ENCODE peak calls at places on chromosomes 4 and X, in five cellular contexts. One of them, this sample, is unnamed. For H3K4me1 and H3K36me3, the result is how much of the 10 kb centered on the place peaks cover.

GRCh38 chrX:85052207-85052606 is 48.5 kb downstream of the APOOL start:
- DNase-seq in mucosa of descending colon: no peak
- DNase-seq in lung: no peak
- DNase-seq in colonic mucosa: no peak
- DNase-seq in tibial artery: no peak
- DNase-seq in this sample: no peak

GRCh38 chr4:8188085-8188484 is 11.0 kb upstream of the SH3TC1 start:
- DNase-seq in mucosa of descending colon: no peak
- DNase-seq in lung: no peak
- DNase-seq in colonic mucosa: no peak
- DNase-seq in tibial artery: no peak
- DNase-seq in this sample: no peak

GRCh38 chr4:183394166-183394951 is 50.1 kb upstream of the CDKN2AIP start:
- DNase-seq in mucosa of descending colon: no peak
- DNase-seq in lung: no peak
- DNase-seq in colonic mucosa: no peak
- DNase-seq in tibial artery: no peak
- DNase-seq in this sample: no peak

GRCh38 chr4:184457530-184458249 is 16.7 kb downstream of the IRF2 start:
- DNase-seq in mucosa of descending colon: peak
- DNase-seq in lung: no peak
- DNase-seq in colonic mucosa: no peak
- DNase-seq in tibial artery: no peak
- DNase-seq in this sample: no peak

GRCh38 chrX:47351706-47352105 is 18.7 kb upstream of the ZNF157 start:
- DNase-seq in mucosa of descending colon: no peak
- DNase-seq in lung: no peak
- DNase-seq in colonic mucosa: no peak
- DNase-seq in tibial artery: no peak
- DNase-seq in this sample: no peak

GRCh38 chr4:137530176-137530575 is 2.1 kb downstream of the PCDH18 start:
- DNase-seq in mucosa of descending colon: no peak
- DNase-seq in lung: no peak
- DNase-seq in colonic mucosa: no peak
- DNase-seq in tibial artery: no peak
- DNase-seq in this sample: no peak

GRCh38 chr4:119728692-119729593 is 100.3 kb upstream of the PDE5A start:
- DNase-seq in mucosa of descending colon: no peak
- DNase-seq in lung: no peak
- DNase-seq in colonic mucosa: no peak
- DNase-seq in tibial artery: no peak
- DNase-seq in this sample: no peak

GRCh38 chrX:118974908-118975671 is 672 bp downstream of the LONRF3 start:
- DNase-seq in mucosa of descending colon: peak
- DNase-seq in lung: peak
- DNase-seq in colonic mucosa: peak
- DNase-seq in tibial artery: peak
- DNase-seq in this sample: peak

GRCh38 chr4:181502611-181503010 is 740.6 kb upstream of the TENM3 start:
- DNase-seq in mucosa of descending colon: no peak
- DNase-seq in lung: no peak
- DNase-seq in colonic mucosa: no peak
- DNase-seq in tibial artery: no peak
- DNase-seq in this sample: no peak

GRCh38 chrX:109927663-109928273 is 75.1 kb upstream of the TMEM164 start:
- DNase-seq in mucosa of descending colon: no peak
- DNase-seq in lung: no peak
- DNase-seq in colonic mucosa: no peak
- DNase-seq in tibial artery: no peak
- DNase-seq in this sample: no peak
- H3K4me1 ChIP-seq in mucosa of descending colon: under half
- H3K4me1 ChIP-seq in lung: under half
- H3K4me1 ChIP-seq in colonic mucosa: under half
- H3K4me1 ChIP-seq in tibial artery: under half
- H3K4me1 ChIP-seq in this sample: under half

GRCh38 chr4:2954358-2955185 is 8.6 kb downstream of the NOP14 start:
- DNase-seq in mucosa of descending colon: peak
- DNase-seq in lung: no peak
- DNase-seq in colonic mucosa: peak
- DNase-seq in tibial artery: no peak
- DNase-seq in this sample: peak
- H3K36me3 ChIP-seq in mucosa of descending colon: under half
- H3K36me3 ChIP-seq in lung: under half
- H3K36me3 ChIP-seq in colonic mucosa: under half
- H3K36me3 ChIP-seq in tibial artery: half or more
- H3K36me3 ChIP-seq in this sample: half or more

GRCh38 chr4:73704314-73705055 is 35.9 kb upstream of the CXCL8 start:
- DNase-seq in mucosa of descending colon: peak
- DNase-seq in lung: peak
- DNase-seq in colonic mucosa: peak
- DNase-seq in tibial artery: peak
- DNase-seq in this sample: no peak
- H3K4me3 ChIP-seq in mucosa of descending colon: no peak
- H3K4me3 ChIP-seq in lung: no peak
- H3K4me3 ChIP-seq in colonic mucosa: no peak
- H3K4me3 ChIP-seq in tibial artery: no peak
- H3K4me3 ChIP-seq in this sample: no peak

GRCh38 chr4:133474511-133474910 is 325.4 kb downstream of the PCDH10 start:
- DNase-seq in mucosa of descending colon: no peak
- DNase-seq in lung: no peak
- DNase-seq in colonic mucosa: no peak
- DNase-seq in tibial artery: no peak
- DNase-seq in this sample: no peak
- H3K4me1 ChIP-seq in mucosa of descending colon: under half
- H3K4me1 ChIP-seq in lung: under half
- H3K4me1 ChIP-seq in colonic mucosa: under half
- H3K4me1 ChIP-seq in tibial artery: under half
- H3K4me1 ChIP-seq in this sample: under half

GRCh38 chrX:154365997-154366665 is 8.3 kb downstream of the FLNA start:
- DNase-seq in mucosa of descending colon: no peak
- DNase-seq in lung: no peak
- DNase-seq in colonic mucosa: no peak
- DNase-seq in tibial artery: no peak
- DNase-seq in this sample: no peak

GRCh38 chrX:154366666-154367055 is 7.8 kb downstream of the FLNA start:
- DNase-seq in mucosa of descending colon: no peak
- DNase-seq in lung: no peak
- DNase-seq in colonic mucosa: no peak
- DNase-seq in tibial artery: no peak
- DNase-seq in this sample: no peak

GRCh38 chrX:154363706-154364439 is 10.6 kb downstream of the FLNA start:
- DNase-seq in mucosa of descending colon: no peak
- DNase-seq in lung: no peak
- DNase-seq in colonic mucosa: no peak
- DNase-seq in tibial artery: no peak
- DNase-seq in this sample: no peak

GRCh38 chrX:154367474-154368308 is 6.7 kb downstream of the FLNA start:
- DNase-seq in mucosa of descending colon: no peak
- DNase-seq in lung: no peak
- DNase-seq in colonic mucosa: no peak
- DNase-seq in tibial artery: no peak
- DNase-seq in this sample: no peak

GRCh38 chrX:154365052-154365600 is 9.3 kb downstream of the FLNA start:
- DNase-seq in mucosa of descending colon: no peak
- DNase-seq in lung: no peak
- DNase-seq in colonic mucosa: no peak
- DNase-seq in tibial artery: no peak
- DNase-seq in this sample: no peak
- H3K36me3 ChIP-seq in mucosa of descending colon: under half
- H3K36me3 ChIP-seq in lung: under half
- H3K36me3 ChIP-seq in colonic mucosa: under half
- H3K36me3 ChIP-seq in tibial artery: half or more
- H3K36me3 ChIP-seq in this sample: half or more

DNA sequence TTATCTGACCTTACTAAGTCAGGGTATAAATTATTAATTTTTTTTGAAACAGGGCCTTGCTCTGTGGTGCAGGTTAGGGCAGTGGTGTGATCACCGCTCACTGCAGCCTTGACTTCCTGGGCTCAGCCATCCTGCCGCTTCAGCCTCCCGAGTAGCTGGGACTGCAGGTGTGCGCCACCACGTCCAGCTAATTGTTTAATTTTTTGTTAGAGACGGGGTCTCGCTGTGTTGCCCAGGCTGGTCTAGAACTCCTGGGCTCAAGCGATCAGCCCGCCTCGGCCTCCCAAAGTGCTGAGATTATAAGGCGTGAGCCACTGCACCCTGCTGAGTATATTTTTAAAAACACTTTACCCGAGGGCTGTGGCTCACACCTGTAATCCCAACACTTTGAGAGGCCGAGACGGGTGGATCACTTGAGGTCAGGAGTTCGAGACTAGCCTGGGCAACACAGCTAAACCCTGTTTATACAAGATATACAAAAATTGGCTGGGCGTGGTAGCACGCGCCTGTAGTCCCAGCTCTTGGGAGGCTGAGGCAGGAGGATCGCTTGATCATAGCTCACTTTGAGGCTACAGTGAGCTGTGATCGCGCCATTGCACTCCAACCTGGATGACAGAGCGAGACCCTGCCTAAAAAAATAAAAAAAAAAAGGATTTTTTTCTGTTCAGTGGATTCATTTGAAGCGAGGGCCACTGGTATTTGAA is 721 bp upstream of the TBC1D25 start:
- DNase-seq in mucosa of descending colon: no peak
- DNase-seq in lung: no peak
- DNase-seq in colonic mucosa: no peak
- DNase-seq in tibial artery: no peak
- DNase-seq in this sample: no peak
- H3K4me3 ChIP-seq in mucosa of descending colon: no peak
- H3K4me3 ChIP-seq in lung: no peak
- H3K4me3 ChIP-seq in colonic mucosa: no peak
- H3K4me3 ChIP-seq in tibial artery: peak
- H3K4me3 ChIP-seq in this sample: no peak

DNA sequence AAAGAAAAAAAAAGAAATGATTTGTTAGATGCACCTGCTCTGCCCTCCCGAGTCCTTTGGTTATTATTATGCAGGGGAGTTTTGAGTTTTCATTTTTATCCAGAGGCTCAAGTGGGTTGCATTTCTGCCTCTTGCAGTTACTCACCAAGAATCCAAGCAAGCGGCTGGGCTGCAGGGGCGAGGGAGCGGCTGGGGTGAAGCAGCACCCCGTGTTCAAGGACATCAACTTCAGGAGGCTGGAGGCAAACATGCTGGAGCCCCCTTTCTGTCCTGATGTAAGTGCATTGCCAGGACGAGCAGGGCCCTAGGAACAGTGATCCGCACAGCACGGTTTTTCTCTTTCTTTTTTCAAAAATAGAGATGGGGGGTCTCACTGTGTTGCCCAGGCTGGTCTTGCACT is 39.1 kb downstream of the HTT-AS start:
- DNase-seq in mucosa of descending colon: no peak
- DNase-seq in lung: no peak
- DNase-seq in colonic mucosa: no peak
- DNase-seq in tibial artery: no peak
- DNase-seq in this sample: no peak
- H3K4me1 ChIP-seq in mucosa of descending colon: under half
- H3K4me1 ChIP-seq in lung: under half
- H3K4me1 ChIP-seq in colonic mucosa: under half
- H3K4me1 ChIP-seq in tibial artery: under half
- H3K4me1 ChIP-seq in this sample: under half

GRCh38 chrX:101368800-101369199 is 17.2 kb downstream of the BTK start:
- DNase-seq in mucosa of descending colon: no peak
- DNase-seq in lung: no peak
- DNase-seq in colonic mucosa: no peak
- DNase-seq in tibial artery: no peak
- DNase-seq in this sample: no peak
- H3K36me3 ChIP-seq in mucosa of descending colon: under half
- H3K36me3 ChIP-seq in lung: under half
- H3K36me3 ChIP-seq in colonic mucosa: under half
- H3K36me3 ChIP-seq in tibial artery: under half
- H3K36me3 ChIP-seq in this sample: under half

This sample was measured in effector memory CD4-positive, alpha-beta T cell.